ENCODE peak calls at places on chromosomes 2 and 18, in eight cellular contexts. W is breast epithelium, I is iPS-NIHi11, K is hypothalamus, Y is left colon, R is NCI-H1105, U is NCI-H345, P is bronchial epithelial cell. F is an unnamed sample.

GRCh38 chr18:80192653-80193385 is 54.5 kb downstream of the PARD6G start:
- DNase-seq in R (no peak), P (no peak), I (no peak), K (no peak), U (no peak), Y (no peak), W (no peak), F (no peak)

GRCh38 chr2:163351966-163352365 is 383.8 kb downstream of the FIGN start:
- DNase-seq in P (no peak), I (no peak), K (no peak), Y (no peak), W (no peak), R (no peak), U (no peak), F (no peak)

GRCh38 chr2:8622924-8623465 is 58.9 kb upstream of the ID2 start:
- DNase-seq in I (no peak), W (no peak), R (no peak), U (no peak), K (no peak), P (no peak), Y (no peak), F (no peak)

GRCh38 chr2:4715065-4715464 is 977.1 kb upstream of the SOX11 start:
- DNase-seq in P (no peak), W (no peak), Y (no peak), R (no peak), I (peak; percentile 13), U (no peak), K (no peak), F (no peak)

GRCh38 chr18:42392416-42392815 is 437.4 kb downstream of the PIK3C3 start:
- DNase-seq in I (no peak), K (no peak), Y (no peak), P (no peak), R (no peak), W (no peak), U (no peak), F (no peak)

GRCh38 chr2:108998911-108999310 is 9.9 kb upstream of the EDAR start:
- DNase-seq in P (no peak), I (no peak), R (no peak), U (no peak), Y (no peak), W (no peak), K (no peak), F (no peak)

GRCh38 chr2:178530625-178531142 is 50.4 kb downstream of the PLEKHA3 start:
- DNase-seq in P (peak; percentile 12), W (no peak), R (no peak), U (no peak), I (no peak), Y (no peak), K (no peak), F (no peak)

GRCh38 chr2:204363513-204363912 is 181.8 kb upstream of the PARD3B start:
- DNase-seq in I (no peak), Y (no peak), K (no peak), U (no peak), R (no peak), W (no peak), P (no peak), F (no peak)

GRCh38 chr2:73203055-73203681 is 794 bp downstream of the NOTO start:
- DNase-seq in I (peak; percentile 40), P (no peak), K (no peak), U (no peak), W (no peak), Y (no peak), R (no peak), F (no peak)

GRCh38 chr18:22432672-22433137 is 15.0 kb upstream of the CTAGE1 start:
- DNase-seq in U (no peak), I (no peak), R (no peak), K (no peak), Y (peak; percentile 58), P (peak; percentile 95), W (peak; percentile 53), F (peak; percentile 22)

GRCh38 chr2:154882725-154883124 is 184.2 kb downstream of the KCNJ3 start:
- DNase-seq in P (no peak), I (no peak), K (no peak), Y (no peak), W (no peak), R (no peak), U (no peak), F (no peak)

GRCh38 chr18:68428026-68428425 is 286.9 kb downstream of the TMX3 start:
- DNase-seq in R (no peak), P (peak; percentile 96), Y (no peak), U (peak; percentile 35), W (no peak), K (no peak), I (no peak), F (no peak)

GRCh38 chr2:189517847-189518535 is 62.6 kb downstream of the SLC40A1 start:
- DNase-seq in U (no peak), K (no peak), Y (no peak), P (no peak), W (no peak), I (no peak), R (no peak), F (no peak)

GRCh38 chr2:37523861-37524362 is 147.5 kb downstream of the CDC42EP3 start:
- DNase-seq in I (no peak), Y (peak; percentile 46), R (no peak), K (no peak), U (no peak), W (peak; percentile 72), P (peak; percentile 88), F (no peak)

F was measured in Peyer's patch.